ENCODE peak calls at places on chromosomes 3 and 15, in nine cellular contexts. One of them, this sample, is unnamed.

GRCh38 chr15:47993051-47993450 is 127.7 kb upstream of the SLC24A5 start:
- DNase-seq in body of pancreas: no peak
- DNase-seq in IMR-90: no peak
- DNase-seq in ovary: no peak
- DNase-seq in NB4: no peak
- DNase-seq in spleen: no peak
- DNase-seq in adrenal gland: no peak
- DNase-seq in esophagus squamous epithelium: no peak
- DNase-seq in prostate gland: no peak
- DNase-seq in this sample: no peak

GRCh38 chr15:63056843-63057242 is 14.3 kb downstream of the TPM1 start:
- DNase-seq in adrenal gland: no peak
- DNase-seq in spleen: no peak
- DNase-seq in IMR-90: peak; percentile 85
- DNase-seq in esophagus squamous epithelium: no peak
- DNase-seq in prostate gland: peak; percentile 27
- DNase-seq in ovary: peak; percentile 89
- DNase-seq in body of pancreas: peak; percentile 58
- DNase-seq in NB4: no peak
- DNase-seq in this sample: peak; percentile 43

GRCh38 chr3:27312044-27312668 is 57.0 kb downstream of the NEK10 start:
- DNase-seq in prostate gland: peak; percentile 34
- DNase-seq in spleen: no peak
- DNase-seq in NB4: peak; percentile 67
- DNase-seq in ovary: no peak
- DNase-seq in esophagus squamous epithelium: no peak
- DNase-seq in body of pancreas: no peak
- DNase-seq in adrenal gland: no peak
- DNase-seq in IMR-90: peak; percentile 79
- DNase-seq in this sample: no peak

GRCh38 chr15:94306700-94307650 is 75.6 kb downstream of the MCTP2 start:
- DNase-seq in NB4: peak; percentile 51
- DNase-seq in esophagus squamous epithelium: no peak
- DNase-seq in IMR-90: peak; percentile 86
- DNase-seq in adrenal gland: no peak
- DNase-seq in prostate gland: no peak
- DNase-seq in spleen: no peak
- DNase-seq in ovary: no peak
- DNase-seq in body of pancreas: no peak
- DNase-seq in this sample: no peak

GRCh38 chr15:98904466-98905048 is 103.0 kb downstream of the PGPEP1L start:
- DNase-seq in esophagus squamous epithelium: no peak
- DNase-seq in spleen: no peak
- DNase-seq in IMR-90: peak; percentile 75
- DNase-seq in prostate gland: no peak
- DNase-seq in body of pancreas: no peak
- DNase-seq in NB4: peak; percentile 82
- DNase-seq in ovary: no peak
- DNase-seq in adrenal gland: peak; percentile 50
- DNase-seq in this sample: no peak

GRCh38 chr3:147130461-147130860 is 275.9 kb downstream of the ZIC4 start:
- DNase-seq in body of pancreas: no peak
- DNase-seq in prostate gland: no peak
- DNase-seq in spleen: no peak
- DNase-seq in NB4: no peak
- DNase-seq in IMR-90: peak; percentile 39
- DNase-seq in esophagus squamous epithelium: no peak
- DNase-seq in ovary: no peak
- DNase-seq in adrenal gland: no peak
- DNase-seq in this sample: no peak

GRCh38 chr3:34033840-34034239 is 235.4 kb downstream of the PDCD6IP start:
- DNase-seq in prostate gland: no peak
- DNase-seq in spleen: no peak
- DNase-seq in ovary: no peak
- DNase-seq in esophagus squamous epithelium: no peak
- DNase-seq in body of pancreas: no peak
- DNase-seq in adrenal gland: no peak
- DNase-seq in IMR-90: no peak
- DNase-seq in NB4: no peak
- DNase-seq in this sample: no peak

GRCh38 chr3:42802876-42803799 is 1.2 kb downstream of the HIGD1A start:
- DNase-seq in IMR-90: peak; percentile 22
- DNase-seq in esophagus squamous epithelium: no peak
- DNase-seq in ovary: no peak
- DNase-seq in adrenal gland: no peak
- DNase-seq in spleen: no peak
- DNase-seq in NB4: peak; percentile 7
- DNase-seq in prostate gland: no peak
- DNase-seq in body of pancreas: peak; percentile 31
- DNase-seq in this sample: no peak

GRCh38 chr15:86076468-86076867 is 3.2 kb upstream of the AGBL1 start:
- DNase-seq in adrenal gland: no peak
- DNase-seq in ovary: no peak
- DNase-seq in prostate gland: no peak
- DNase-seq in spleen: no peak
- DNase-seq in body of pancreas: no peak
- DNase-seq in esophagus squamous epithelium: no peak
- DNase-seq in NB4: no peak
- DNase-seq in IMR-90: no peak
- DNase-seq in this sample: no peak

DNA sequence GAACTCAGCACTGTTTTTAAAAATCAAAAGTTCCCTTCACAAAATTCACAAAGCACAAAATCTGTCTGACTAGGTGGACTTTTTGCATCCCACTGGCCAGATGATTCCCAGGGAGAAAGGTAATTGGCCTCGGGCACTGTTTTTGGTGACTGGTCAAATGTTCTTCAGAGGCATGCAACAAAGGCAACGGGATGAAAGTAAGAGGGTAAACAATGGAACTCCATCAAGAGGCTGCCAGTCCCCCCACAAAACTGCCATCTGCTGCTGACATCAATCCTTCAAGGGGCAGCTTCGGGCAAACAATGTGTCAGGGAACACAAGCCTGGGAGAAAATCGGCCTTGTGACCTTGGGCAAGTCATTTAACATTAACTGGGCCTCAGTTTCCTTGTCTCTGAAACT is 3.2 kb downstream of the SRGAP3 start:
- DNase-seq in prostate gland: no peak
- DNase-seq in adrenal gland: no peak
- DNase-seq in body of pancreas: no peak
- DNase-seq in IMR-90: no peak
- DNase-seq in esophagus squamous epithelium: no peak
- DNase-seq in spleen: no peak
- DNase-seq in NB4: no peak
- DNase-seq in ovary: no peak
- DNase-seq in this sample: no peak
- H3K4me3 ChIP-seq in prostate gland: no peak overlapping the region
- H3K4me3 ChIP-seq in adrenal gland: no peak overlapping the region
- H3K4me3 ChIP-seq in body of pancreas: no peak overlapping the region
- H3K4me3 ChIP-seq in IMR-90: no peak overlapping the region
- H3K4me3 ChIP-seq in esophagus squamous epithelium: no peak overlapping the region
- H3K4me3 ChIP-seq in spleen: no peak overlapping the region
- H3K4me3 ChIP-seq in NB4: no peak overlapping the region
- H3K4me3 ChIP-seq in ovary: no peak overlapping the region
- H3K4me3 ChIP-seq in this sample: no peak overlapping the region

GRCh38 chr3:51974963-51975856 is at the start of gene ABHD14A:
- DNase-seq in esophagus squamous epithelium: no peak
- DNase-seq in prostate gland: peak; percentile 59
- DNase-seq in adrenal gland: peak; percentile 78
- DNase-seq in ovary: peak; percentile 86
- DNase-seq in IMR-90: peak; percentile 55
- DNase-seq in spleen: peak; percentile 94
- DNase-seq in body of pancreas: peak; percentile 77
- DNase-seq in NB4: peak; percentile 78
- DNase-seq in this sample: peak; percentile 60
- TF ChIP-seq POLR2A in esophagus squamous epithelium: peak; percentile 63
- TF ChIP-seq POLR2A in prostate gland: peak; percentile 74
- TF ChIP-seq POLR2A in adrenal gland: peak; percentile 80
- TF ChIP-seq POLR2A in ovary: peak; percentile 25
- TF ChIP-seq POLR2A in IMR-90: no peak
- TF ChIP-seq POLR2A in spleen: no peak
- TF ChIP-seq POLR2A in body of pancreas: peak; percentile 60
- TF ChIP-seq POLR2A in NB4: peak; percentile 74
- TF ChIP-seq POLR2A in this sample: no peak

GRCh38 chr15:31364301-31365031 is 37.8 kb downstream of the KLF13 start:
- DNase-seq in prostate gland: no peak
- DNase-seq in esophagus squamous epithelium: no peak
- DNase-seq in adrenal gland: no peak
- DNase-seq in spleen: peak; percentile 86
- DNase-seq in NB4: peak; percentile 52
- DNase-seq in body of pancreas: peak; percentile 68
- DNase-seq in ovary: no peak
- DNase-seq in IMR-90: no peak
- DNase-seq in this sample: peak; percentile 87

GRCh38 chr15:31365655-31366127 is 39.1 kb downstream of the KLF13 start:
- DNase-seq in prostate gland: peak; percentile 94
- DNase-seq in esophagus squamous epithelium: peak; percentile 83
- DNase-seq in IMR-90: peak; percentile 72
- DNase-seq in spleen: peak; percentile 98
- DNase-seq in adrenal gland: peak; percentile 87
- DNase-seq in body of pancreas: peak; percentile 98
- DNase-seq in NB4: peak; percentile 99
- DNase-seq in ovary: peak; percentile 97
- DNase-seq in this sample: peak; percentile 98

GRCh38 chr15:31366169-31366734 is 39.6 kb downstream of the KLF13 start:
- DNase-seq in adrenal gland: no peak
- DNase-seq in spleen: peak; percentile 87
- DNase-seq in prostate gland: peak; percentile 26
- DNase-seq in NB4: peak; percentile 48
- DNase-seq in body of pancreas: peak; percentile 60
- DNase-seq in IMR-90: no peak
- DNase-seq in ovary: peak; percentile 74
- DNase-seq in esophagus squamous epithelium: no peak
- DNase-seq in this sample: peak; percentile 56

GRCh38 chr15:31367021-31367729 is 40.5 kb downstream of the KLF13 start:
- DNase-seq in body of pancreas: no peak
- DNase-seq in adrenal gland: no peak
- DNase-seq in IMR-90: no peak
- DNase-seq in esophagus squamous epithelium: no peak
- DNase-seq in prostate gland: no peak
- DNase-seq in NB4: peak; percentile 20
- DNase-seq in spleen: peak; percentile 80
- DNase-seq in ovary: peak; percentile 44
- DNase-seq in this sample: peak; percentile 37

DNA sequence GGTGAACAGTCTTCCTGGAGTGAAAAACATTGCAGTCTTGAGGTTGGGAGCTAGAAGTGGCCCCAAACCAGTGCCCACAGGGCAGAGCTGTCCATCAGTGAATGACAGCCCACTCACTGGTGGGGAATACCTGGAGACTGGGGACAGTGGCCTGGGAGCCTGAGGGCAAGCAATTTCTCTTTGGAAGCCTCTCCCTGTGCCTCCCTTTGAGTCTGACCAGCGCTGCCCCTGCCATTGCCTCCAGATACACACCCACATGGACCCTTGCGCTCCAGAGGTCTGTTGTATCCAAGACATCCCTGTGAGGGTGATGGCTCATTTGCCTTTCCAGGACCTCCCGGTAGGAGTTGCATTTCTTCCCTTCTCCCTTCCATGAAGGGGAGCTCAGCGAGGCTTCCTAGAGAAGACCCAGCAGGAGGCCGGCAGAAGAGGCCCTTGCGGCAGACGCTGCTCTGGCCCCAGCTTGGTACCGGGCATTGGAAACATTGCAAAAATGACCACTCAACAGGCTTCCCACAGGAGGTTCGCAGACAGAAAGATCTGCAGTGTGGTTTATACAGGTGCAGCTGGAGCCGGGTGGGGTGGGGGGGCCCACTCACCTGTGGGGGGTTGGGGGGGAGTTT is 38.5 kb downstream of the KLF13 start:
- DNase-seq in IMR-90: no peak
- DNase-seq in body of pancreas: no peak
- DNase-seq in adrenal gland: no peak
- DNase-seq in ovary: no peak
- DNase-seq in spleen: peak; percentile 74
- DNase-seq in esophagus squamous epithelium: no peak
- DNase-seq in prostate gland: no peak
- DNase-seq in NB4: no peak
- DNase-seq in this sample: no peak
- H3K4me3 ChIP-seq in IMR-90: no peak overlapping the region
- H3K4me3 ChIP-seq in body of pancreas: no peak overlapping the region
- H3K4me3 ChIP-seq in adrenal gland: no peak overlapping the region
- H3K4me3 ChIP-seq in ovary: peak overlapping the region; percentile 14
- H3K4me3 ChIP-seq in spleen: peak overlapping the region; percentile 25
- H3K4me3 ChIP-seq in esophagus squamous epithelium: peak overlapping the region; percentile 41
- H3K4me3 ChIP-seq in prostate gland: no peak overlapping the region
- H3K4me3 ChIP-seq in NB4: peak overlapping the region; percentile 50
- H3K4me3 ChIP-seq in this sample: no peak overlapping the region

DNA sequence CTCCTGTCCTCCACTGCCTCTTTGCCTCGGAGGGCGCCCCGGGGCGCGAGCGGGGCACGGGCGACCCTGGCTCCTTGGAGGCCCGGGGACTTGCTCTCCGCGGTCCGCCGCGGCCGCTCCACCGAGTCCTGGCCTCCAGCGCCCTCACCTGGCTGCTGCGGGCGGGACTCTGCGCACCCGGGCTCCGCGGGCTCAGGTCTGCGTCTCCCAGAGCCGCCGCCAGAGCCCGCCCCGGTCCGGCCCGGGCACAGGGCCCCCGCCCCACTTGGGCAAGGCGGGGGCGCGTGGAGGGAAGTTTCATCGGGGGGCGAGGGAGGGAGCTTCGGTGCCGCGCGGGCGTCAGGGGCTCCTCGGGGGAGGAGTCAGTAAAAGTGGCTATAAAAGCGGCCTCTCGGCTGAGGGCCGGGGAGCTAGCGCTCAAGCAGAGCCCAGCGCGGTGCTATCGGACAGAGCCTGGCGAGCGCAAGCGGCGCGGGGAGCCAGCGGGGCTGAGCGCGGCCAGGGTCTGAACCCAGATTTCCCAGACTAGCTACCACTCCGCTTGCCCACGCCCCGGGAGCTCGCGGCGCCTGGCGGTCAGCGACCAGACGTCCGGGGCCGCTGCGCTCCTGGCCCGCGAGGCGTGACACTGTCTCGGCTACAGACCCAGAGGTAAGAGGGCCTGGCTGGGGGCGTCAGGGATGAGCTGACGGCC is at the start of gene CEMIP:
- DNase-seq in esophagus squamous epithelium: no peak
- DNase-seq in NB4: peak; percentile 36
- DNase-seq in spleen: peak; percentile 85
- DNase-seq in prostate gland: peak; percentile 82
- DNase-seq in adrenal gland: peak; percentile 80
- DNase-seq in body of pancreas: peak; percentile 80
- DNase-seq in IMR-90: peak; percentile 76
- DNase-seq in ovary: peak; percentile 91
- DNase-seq in this sample: peak; percentile 74
- TF ChIP-seq POLR2A in esophagus squamous epithelium: peak; percentile 31
- TF ChIP-seq POLR2A in NB4: no peak
- TF ChIP-seq POLR2A in spleen: no peak
- TF ChIP-seq POLR2A in prostate gland: no peak
- TF ChIP-seq POLR2A in adrenal gland: no peak
- TF ChIP-seq POLR2A in body of pancreas: no peak
- TF ChIP-seq POLR2A in IMR-90: peak; percentile 98
- TF ChIP-seq POLR2A in ovary: no peak
- TF ChIP-seq POLR2A in this sample: no peak

DNA sequence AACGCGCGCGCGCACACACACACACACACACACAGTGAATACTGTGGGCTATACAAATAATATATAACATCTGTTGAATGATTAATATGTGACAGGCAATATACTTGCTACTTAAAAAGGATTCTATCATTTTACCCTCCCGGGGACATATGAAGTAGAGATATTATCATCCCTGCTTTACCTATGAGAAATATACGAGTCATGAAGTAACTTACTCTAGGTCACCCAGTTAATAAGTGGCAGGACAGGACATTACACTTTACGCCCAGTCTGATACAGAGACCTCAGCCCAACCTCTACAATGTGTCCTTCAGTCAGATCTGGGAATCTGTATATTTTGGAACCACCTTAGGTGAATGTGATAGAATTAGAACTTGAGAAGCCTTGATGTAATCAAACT is 55.4 kb downstream of the CCDC54 start:
- DNase-seq in spleen: no peak
- DNase-seq in NB4: peak; percentile 3
- DNase-seq in adrenal gland: no peak
- DNase-seq in ovary: no peak
- DNase-seq in prostate gland: no peak
- DNase-seq in body of pancreas: no peak
- DNase-seq in esophagus squamous epithelium: no peak
- DNase-seq in IMR-90: no peak
- DNase-seq in this sample: no peak
- H3K4me3 ChIP-seq in spleen: peak overlapping the region; percentile 71
- H3K4me3 ChIP-seq in NB4: no peak overlapping the region
- H3K4me3 ChIP-seq in adrenal gland: peak overlapping the region; percentile 87
- H3K4me3 ChIP-seq in ovary: no peak overlapping the region
- H3K4me3 ChIP-seq in prostate gland: peak overlapping the region; percentile 68
- H3K4me3 ChIP-seq in body of pancreas: no peak overlapping the region
- H3K4me3 ChIP-seq in esophagus squamous epithelium: peak overlapping the region; percentile 71
- H3K4me3 ChIP-seq in IMR-90: no peak overlapping the region
- H3K4me3 ChIP-seq in this sample: no peak overlapping the region